ENCODE peak calls at places on chromosomes 5 and 9, in four cellular contexts. One of them, this sample, is unnamed.

GRCh38 chr5:108141676-108142075 is 240.2 kb downstream of the FBXL17 start:
- DNase-seq in IMR-90: peak
- DNase-seq in H9: no peak
- DNase-seq in H1: no peak
- DNase-seq in this sample: no peak

GRCh38 chr5:13328316-13328715 is 616.2 kb downstream of the DNAH5 start:
- DNase-seq in IMR-90: no peak
- DNase-seq in H9: no peak
- DNase-seq in H1: no peak
- DNase-seq in this sample: peak

GRCh38 chr5:73841641-73842040 is 215.6 kb downstream of the ARHGEF28 start:
- DNase-seq in IMR-90: no peak
- DNase-seq in H9: no peak
- DNase-seq in H1: no peak
- DNase-seq in this sample: no peak

GRCh38 chr5:95380103-95380628 is 11.0 kb upstream of the FAM81B start:
- DNase-seq in IMR-90: no peak
- DNase-seq in H9: no peak
- DNase-seq in H1: no peak
- DNase-seq in this sample: no peak

GRCh38 chr9:13002740-13003139 is 227.9 kb downstream of the LURAP1L start:
- DNase-seq in IMR-90: no peak
- DNase-seq in H9: no peak
- DNase-seq in H1: no peak
- DNase-seq in this sample: no peak

GRCh38 chr5:33311893-33312292 is 128.9 kb upstream of the TARS1 start:
- DNase-seq in IMR-90: peak
- DNase-seq in H9: no peak
- DNase-seq in H1: no peak
- DNase-seq in this sample: no peak

GRCh38 chr5:119022017-119022745 is 33.8 kb upstream of the DTWD2 start:
- DNase-seq in IMR-90: peak
- DNase-seq in H9: no peak
- DNase-seq in H1: no peak
- DNase-seq in this sample: peak

GRCh38 chr5:108420755-108421154 is 38.9 kb upstream of the FBXL17 start:
- DNase-seq in IMR-90: no peak
- DNase-seq in H9: no peak
- DNase-seq in H1: no peak
- DNase-seq in this sample: no peak

GRCh38 chr5:113678924-113679575 is 165.6 kb downstream of the YTHDC2 start:
- DNase-seq in IMR-90: peak
- DNase-seq in H9: peak
- DNase-seq in H1: peak
- DNase-seq in this sample: peak

GRCh38 chr5:150640311-150641005 is at the start of gene SYNPO:
- DNase-seq in IMR-90: peak
- DNase-seq in H9: no peak
- DNase-seq in H1: no peak
- DNase-seq in this sample: peak

GRCh38 chr5:68046445-68046844 is 169.1 kb upstream of the PIK3R1 start:
- DNase-seq in IMR-90: peak
- DNase-seq in H9: no peak
- DNase-seq in H1: no peak
- DNase-seq in this sample: peak

GRCh38 chr9:2210201-2210600 is 195.1 kb downstream of the SMARCA2 start:
- DNase-seq in IMR-90: peak
- DNase-seq in H9: no peak
- DNase-seq in H1: no peak
- DNase-seq in this sample: no peak

GRCh38 chr5:94689871-94690270 is 71.4 kb downstream of the SLF1 start:
- DNase-seq in IMR-90: no peak
- DNase-seq in H9: no peak
- DNase-seq in H1: no peak
- DNase-seq in this sample: no peak

GRCh38 chr9:72280913-72281500 is 84.0 kb downstream of the ZFAND5 start:
- DNase-seq in IMR-90: peak
- DNase-seq in H9: peak
- DNase-seq in H1: peak
- DNase-seq in this sample: peak

GRCh38 chr9:4442806-4443205 is 47.5 kb upstream of the SLC1A1 start:
- DNase-seq in IMR-90: no peak
- DNase-seq in H9: no peak
- DNase-seq in H1: no peak
- DNase-seq in this sample: peak

GRCh38 chr9:109600142-109600541 is 102.0 kb upstream of the PTPN3 start:
- DNase-seq in IMR-90: peak
- DNase-seq in H9: no peak
- DNase-seq in H1: no peak
- DNase-seq in this sample: peak

GRCh38 chr5:107925195-107925594 is 254.5 kb upstream of the EFNA5 start:
- DNase-seq in IMR-90: no peak
- DNase-seq in H9: no peak
- DNase-seq in H1: no peak
- DNase-seq in this sample: no peak

GRCh38 chr5:16618138-16618897 is 1.5 kb upstream of the RETREG1 start:
- DNase-seq in IMR-90: no peak
- DNase-seq in H9: no peak
- DNase-seq in H1: no peak
- DNase-seq in this sample: no peak

GRCh38 chr5:1443145-1443543 is 2.1 kb downstream of the SLC6A3 start:
- DNase-seq in IMR-90: no peak
- DNase-seq in H9: no peak
- DNase-seq in H1: no peak
- DNase-seq in this sample: no peak

GRCh38 chr5:178487911-178488310 is 102.3 kb downstream of the COL23A1 start:
- DNase-seq in IMR-90: no peak
- DNase-seq in H9: no peak
- DNase-seq in H1: no peak
- DNase-seq in this sample: peak

GRCh38 chr9:113598451-113598850 is 134.9 kb downstream of the RGS3 start:
- DNase-seq in IMR-90: no peak
- DNase-seq in H9: peak
- DNase-seq in H1: no peak
- DNase-seq in this sample: no peak

GRCh38 chr9:135610290-135611141 is 28.8 kb downstream of the GLT6D1 start:
- DNase-seq in IMR-90: no peak
- DNase-seq in H9: no peak
- DNase-seq in H1: no peak
- DNase-seq in this sample: no peak

GRCh38 chr9:95097279-95097678 is 220.2 kb downstream of the FANCC start:
- DNase-seq in IMR-90: no peak
- DNase-seq in H9: no peak
- DNase-seq in H1: no peak
- DNase-seq in this sample: no peak

GRCh38 chr9:135671591-135672041 is 8.5 kb downstream of the LCN9 start:
- DNase-seq in IMR-90: no peak
- DNase-seq in H9: peak
- DNase-seq in H1: peak
- DNase-seq in this sample: peak

GRCh38 chr9:34451545-34451944 is 6.8 kb downstream of the FAM219A start:
- DNase-seq in IMR-90: peak
- DNase-seq in H9: no peak
- DNase-seq in H1: no peak
- DNase-seq in this sample: no peak

GRCh38 chr5:57386958-57387357 is 95.7 kb downstream of the ACTBL2 start:
- DNase-seq in IMR-90: peak
- DNase-seq in H9: no peak
- DNase-seq in H1: no peak
- DNase-seq in this sample: peak

GRCh38 chr5:156913719-156914370 is 49.2 kb downstream of the TIMD4 start:
- DNase-seq in IMR-90: no peak
- DNase-seq in H9: peak
- DNase-seq in H1: peak
- DNase-seq in this sample: peak

GRCh38 chr9:70601000-70601929 is 186.8 kb upstream of the KLF9 start:
- DNase-seq in IMR-90: peak
- DNase-seq in H9: no peak
- DNase-seq in H1: no peak
- DNase-seq in this sample: no peak

GRCh38 chr5:134100283-134101011 is 14.0 kb upstream of the TCF7 start:
- DNase-seq in IMR-90: peak
- DNase-seq in H9: peak
- DNase-seq in H1: peak
- DNase-seq in this sample: peak

DNA sequence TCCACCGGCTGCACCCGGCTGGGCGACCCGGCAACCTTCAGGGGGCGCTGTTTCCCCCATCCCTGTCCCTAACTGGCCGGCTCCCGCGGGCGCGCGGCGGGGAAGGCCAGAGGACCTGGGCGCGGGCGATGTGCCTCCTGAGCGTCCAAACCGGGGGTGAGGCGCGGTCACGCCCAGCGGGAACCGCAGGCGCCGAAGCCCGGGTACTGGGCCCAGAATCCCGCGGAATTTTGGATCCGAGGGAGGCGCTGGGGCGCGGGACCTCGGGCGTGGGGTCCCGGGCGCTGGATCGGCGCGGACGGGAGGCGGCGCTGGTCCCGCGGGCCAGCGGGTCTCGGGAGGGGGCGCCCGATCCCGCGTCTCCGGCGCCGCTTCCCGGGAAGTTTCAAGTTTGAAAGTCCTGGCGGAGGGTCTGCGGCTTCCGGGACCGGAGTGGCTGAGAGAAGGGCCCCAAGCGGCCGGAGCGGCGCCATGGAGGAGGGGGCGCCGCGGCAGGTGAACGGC is at the start of gene PKN3:
- DNase-seq in IMR-90: peak
- DNase-seq in H9: peak
- DNase-seq in H1: peak
- DNase-seq in this sample: peak
- H4K5ac ChIP-seq in IMR-90: no peak
- H4K5ac ChIP-seq in H9: no peak
- H4K5ac ChIP-seq in H1: peak
- H4K5ac ChIP-seq in this sample: no peak

GRCh38 chr5:155106221-155106620 is 92.7 kb downstream of the KIF4B start:
- DNase-seq in IMR-90: no peak
- DNase-seq in H9: no peak
- DNase-seq in H1: no peak
- DNase-seq in this sample: no peak
- H3K18ac ChIP-seq in IMR-90: no peak
- H3K18ac ChIP-seq in H9: no peak
- H3K18ac ChIP-seq in H1: no peak
- H3K18ac ChIP-seq in this sample: no peak

GRCh38 chr9:85007753-85008152 is 338.2 kb downstream of the NTRK2 start:
- DNase-seq in IMR-90: no peak
- DNase-seq in H9: no peak
- DNase-seq in H1: no peak
- DNase-seq in this sample: no peak
- H4K5ac ChIP-seq in IMR-90: no peak
- H4K5ac ChIP-seq in H9: no peak
- H4K5ac ChIP-seq in H1: no peak
- H4K5ac ChIP-seq in this sample: no peak

GRCh38 chr9:133788819-133789733 is 50.9 kb upstream of the SARDH start:
- DNase-seq in IMR-90: no peak
- DNase-seq in H9: no peak
- DNase-seq in H1: no peak
- DNase-seq in this sample: no peak

GRCh38 chr9:133792721-133793470 is 54.7 kb upstream of the SARDH start:
- DNase-seq in IMR-90: peak
- DNase-seq in H9: peak
- DNase-seq in H1: peak
- DNase-seq in this sample: peak

GRCh38 chr9:133791735-133792649 is 53.8 kb upstream of the SARDH start:
- DNase-seq in IMR-90: no peak
- DNase-seq in H9: no peak
- DNase-seq in H1: no peak
- DNase-seq in this sample: no peak

GRCh38 chr9:133793471-133793870 is 55.3 kb upstream of the SARDH start:
- DNase-seq in IMR-90: no peak
- DNase-seq in H9: no peak
- DNase-seq in H1: no peak
- DNase-seq in this sample: no peak

DNA sequence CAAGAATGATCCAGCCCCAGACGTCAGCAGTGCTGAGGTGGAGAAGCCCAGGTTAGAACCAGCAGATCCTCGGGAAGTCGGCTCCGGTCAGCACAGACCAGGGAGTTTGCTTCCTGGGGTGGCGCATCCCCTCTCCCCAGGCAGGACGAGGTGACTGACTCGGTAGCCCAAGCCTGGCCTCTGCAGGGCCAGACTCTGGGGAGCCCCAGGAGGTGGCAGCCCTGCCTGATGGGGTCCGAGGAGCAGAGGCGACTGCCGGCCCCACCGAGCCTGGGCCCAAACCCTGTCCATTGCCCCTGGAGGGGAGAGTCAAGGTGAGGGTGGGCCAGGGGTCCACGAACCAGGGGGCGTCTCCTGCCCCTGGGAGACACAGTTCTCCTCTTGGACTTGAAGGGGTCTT is 52.9 kb upstream of the SARDH start:
- DNase-seq in IMR-90: no peak
- DNase-seq in H9: no peak
- DNase-seq in H1: no peak
- DNase-seq in this sample: no peak
- H3K18ac ChIP-seq in IMR-90: no peak
- H3K18ac ChIP-seq in H9: no peak
- H3K18ac ChIP-seq in H1: no peak
- H3K18ac ChIP-seq in this sample: no peak

DNA sequence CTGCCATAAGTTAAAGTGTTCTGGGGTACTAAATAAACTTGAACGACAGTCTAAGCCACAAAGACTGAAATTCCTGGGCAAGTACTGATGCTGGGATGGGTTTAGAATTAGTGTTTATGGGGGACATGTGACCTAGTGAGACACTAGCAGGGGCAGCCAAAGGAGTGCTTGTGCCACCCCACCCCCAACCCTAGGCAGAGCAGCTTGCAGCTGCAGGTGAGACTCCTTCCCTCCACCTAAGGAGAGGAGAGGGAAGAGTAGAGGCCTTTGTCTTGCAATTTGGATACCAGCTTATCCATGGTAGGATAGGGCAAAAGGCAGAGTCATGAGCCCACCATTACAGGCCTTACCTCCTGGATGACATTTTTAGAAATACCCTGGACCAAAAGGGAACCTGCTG is 28.7 kb upstream of the PDE4D start:
- DNase-seq in IMR-90: no peak
- DNase-seq in H9: peak
- DNase-seq in H1: peak
- DNase-seq in this sample: peak
- H4K5ac ChIP-seq in IMR-90: no peak
- H4K5ac ChIP-seq in H9: peak
- H4K5ac ChIP-seq in H1: no peak
- H4K5ac ChIP-seq in this sample: no peak

GRCh38 chr9:123268240-123268949 is at the start of gene STRBP:
- DNase-seq in IMR-90: peak
- DNase-seq in H9: peak
- DNase-seq in H1: peak
- DNase-seq in this sample: peak
- H3K18ac ChIP-seq in IMR-90: no peak
- H3K18ac ChIP-seq in H9: peak
- H3K18ac ChIP-seq in H1: peak
- H3K18ac ChIP-seq in this sample: peak

DNA sequence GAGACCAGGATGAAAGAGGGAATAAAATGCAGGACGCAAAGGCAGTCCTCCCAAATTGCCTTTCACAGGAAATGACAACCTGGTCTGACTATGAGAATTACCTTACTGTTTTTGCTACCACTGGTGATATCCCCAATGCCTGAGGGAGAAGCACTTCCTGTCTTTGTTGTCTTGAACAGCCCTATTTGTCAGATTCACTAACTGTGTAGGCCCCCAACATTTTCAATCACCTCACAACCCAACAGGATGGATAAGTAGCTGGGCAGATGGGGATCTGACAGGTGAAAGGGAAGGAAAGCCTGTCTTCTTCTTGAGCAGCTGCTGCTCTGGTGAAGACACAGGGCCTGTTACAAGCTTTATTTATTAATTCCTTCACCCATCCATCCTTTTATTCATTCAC is 9.7 kb downstream of the ESM1 start:
- DNase-seq in IMR-90: no peak
- DNase-seq in H9: no peak
- DNase-seq in H1: no peak
- DNase-seq in this sample: no peak
- H4K5ac ChIP-seq in IMR-90: no peak
- H4K5ac ChIP-seq in H9: no peak
- H4K5ac ChIP-seq in H1: no peak
- H4K5ac ChIP-seq in this sample: no peak

This sample was measured in mesendoderm.